ENCODE peak calls at places on chromosomes 4 and X, in ten cellular contexts. V is lower leg skin, P is SJSA1, Z is substantia nigra, S is LHCN-M2, J is H9, I is EH, M is endothelial cell, H is A549, C is RCC 7860. X is an unnamed sample.
A peak's percentile ranks its signal among the peaks of the same experiment; 100 is the strongest.

GRCh38 chrX:103685396-103685795 is 1.1 kb downstream of the MORF4L2 start:
- DNase-seq in M (no peak), S (no peak), C (no peak), I (peak; percentile 32), P (no peak), J (no peak), V (no peak), H (peak; percentile 15), Z (no peak), X (peak; percentile 9)

GRCh38 chr4:136653640-136654406 is 878.5 kb downstream of the PCDH18 start:
- DNase-seq in H (no peak), P (no peak), J (no peak), M (no peak), C (no peak), I (no peak), S (no peak), Z (no peak), V (no peak), X (no peak)

GRCh38 chrX:132426695-132427281 is 62.0 kb downstream of the MBNL3 start:
- DNase-seq in Z (no peak), S (peak; percentile 66), H (no peak), P (no peak), I (peak; percentile 36), C (no peak), M (no peak), V (no peak), J (no peak), X (no peak)

GRCh38 chr4:64781737-64782326 is 372.6 kb upstream of the TECRL start:
- DNase-seq in C (peak; percentile 7), S (peak; percentile 31), M (no peak), Z (no peak), H (no peak), I (peak; percentile 34), V (no peak), P (no peak), J (no peak), X (peak; percentile 56)

GRCh38 chr4:186228514-186228894 is 1.2 kb downstream of the KLKB1 start:
- DNase-seq in V (no peak), Z (no peak), P (no peak), C (no peak), H (no peak), M (no peak), I (no peak), S (no peak), J (no peak), X (no peak)

GRCh38 chrX:149825424-149825823 is 43.7 kb downstream of the MAGEA9 start:
- DNase-seq in C (no peak), H (no peak), V (no peak), I (peak; percentile 24), S (peak; percentile 3), J (peak; percentile 68), Z (no peak), M (peak; percentile 41), P (peak; percentile 48), X (peak; percentile 21)

GRCh38 chr4:59553739-59554126 is 1646.4 kb upstream of the ADGRL3 start:
- DNase-seq in Z (no peak), J (no peak), I (peak; percentile 58), P (no peak), C (peak; percentile 40), M (no peak), H (peak; percentile 10), S (peak; percentile 68), V (no peak), X (peak; percentile 88)

GRCh38 chr4:5220028-5220427 is 168.7 kb downstream of the STK32B start:
- DNase-seq in Z (no peak), J (no peak), C (no peak), M (no peak), H (no peak), P (no peak), V (no peak), S (peak; percentile 22), I (peak; percentile 62), X (peak; percentile 57)

GRCh38 chrX:20217279-20217678 is 49.4 kb downstream of the RPS6KA3 start:
- DNase-seq in P (no peak), S (peak; percentile 58), C (peak; percentile 6), J (no peak), V (no peak), M (no peak), I (peak; percentile 63), Z (no peak), H (peak; percentile 13), X (peak; percentile 71)

X was measured in RKO.